ENCODE peak calls at places on chromosomes 5 and 9, in nine cellular contexts. One of them, this sample, is unnamed.

GRCh38 chr5:80035839-80036238 is 691 bp downstream of the THBS4 start:
- DNase-seq in hepatic stellate cell: no peak
- DNase-seq in T follicular helper cell: no peak
- DNase-seq in T-helper 2 cell: no peak
- DNase-seq in iPS-NIHi11: no peak
- DNase-seq in astrocyte of the spinal cord: no peak
- DNase-seq in foreskin melanocyte: no peak
- DNase-seq in stimulated activated naive B cell treated with anti-CD40 and anti-IgM and Interleukin-4, amounts not matched to agents 10 μg/mL and 1 μg/mL and 100 μg/mL, for 72 hours: no peak
- DNase-seq in left ventricle myocardium superior: no peak
- DNase-seq in this sample: no peak

GRCh38 chr9:93254061-93254481 is 70.1 kb downstream of the WNK2 start:
- DNase-seq in stimulated activated naive B cell treated with anti-CD40 and anti-IgM and Interleukin-4, amounts not matched to agents 10 μg/mL and 1 μg/mL and 100 μg/mL, for 72 hours: no peak
- DNase-seq in T follicular helper cell: no peak
- DNase-seq in left ventricle myocardium superior: no peak
- DNase-seq in iPS-NIHi11: no peak
- DNase-seq in foreskin melanocyte: no peak
- DNase-seq in T-helper 2 cell: no peak
- DNase-seq in astrocyte of the spinal cord: no peak
- DNase-seq in hepatic stellate cell: no peak
- DNase-seq in this sample: no peak

GRCh38 chr5:89769975-89770374 is 639.6 kb downstream of the CETN3 start:
- DNase-seq in T-helper 2 cell: no peak
- DNase-seq in iPS-NIHi11: no peak
- DNase-seq in left ventricle myocardium superior: no peak
- DNase-seq in astrocyte of the spinal cord: peak
- DNase-seq in hepatic stellate cell: peak
- DNase-seq in foreskin melanocyte: peak
- DNase-seq in T follicular helper cell: no peak
- DNase-seq in stimulated activated naive B cell treated with anti-CD40 and anti-IgM and Interleukin-4, amounts not matched to agents 10 μg/mL and 1 μg/mL and 100 μg/mL, for 72 hours: no peak
- DNase-seq in this sample: no peak

GRCh38 chr9:115117999-115118470 is at the start of gene TNC:
- DNase-seq in stimulated activated naive B cell treated with anti-CD40 and anti-IgM and Interleukin-4, amounts not matched to agents 10 μg/mL and 1 μg/mL and 100 μg/mL, for 72 hours: no peak
- DNase-seq in astrocyte of the spinal cord: peak
- DNase-seq in T-helper 2 cell: no peak
- DNase-seq in T follicular helper cell: no peak
- DNase-seq in iPS-NIHi11: peak
- DNase-seq in foreskin melanocyte: peak
- DNase-seq in hepatic stellate cell: peak
- DNase-seq in left ventricle myocardium superior: peak
- DNase-seq in this sample: peak

GRCh38 chr5:132253452-132254320 is 3.8 kb upstream of the PDLIM4 start:
- DNase-seq in iPS-NIHi11: no peak
- DNase-seq in T follicular helper cell: no peak
- DNase-seq in foreskin melanocyte: no peak
- DNase-seq in T-helper 2 cell: no peak
- DNase-seq in stimulated activated naive B cell treated with anti-CD40 and anti-IgM and Interleukin-4, amounts not matched to agents 10 μg/mL and 1 μg/mL and 100 μg/mL, for 72 hours: no peak
- DNase-seq in astrocyte of the spinal cord: no peak
- DNase-seq in left ventricle myocardium superior: no peak
- DNase-seq in hepatic stellate cell: no peak
- DNase-seq in this sample: no peak

GRCh38 chr9:137406876-137407589 is 15.9 kb downstream of the EXD3 start:
- DNase-seq in left ventricle myocardium superior: peak
- DNase-seq in stimulated activated naive B cell treated with anti-CD40 and anti-IgM and Interleukin-4, amounts not matched to agents 10 μg/mL and 1 μg/mL and 100 μg/mL, for 72 hours: peak
- DNase-seq in iPS-NIHi11: peak
- DNase-seq in foreskin melanocyte: peak
- DNase-seq in astrocyte of the spinal cord: peak
- DNase-seq in T-helper 2 cell: peak
- DNase-seq in hepatic stellate cell: peak
- DNase-seq in T follicular helper cell: peak
- DNase-seq in this sample: peak

GRCh38 chr9:121220996-121221671 is 19.5 kb upstream of the RAB14 start:
- DNase-seq in T-helper 2 cell: no peak
- DNase-seq in foreskin melanocyte: no peak
- DNase-seq in astrocyte of the spinal cord: no peak
- DNase-seq in hepatic stellate cell: no peak
- DNase-seq in T follicular helper cell: no peak
- DNase-seq in iPS-NIHi11: peak
- DNase-seq in stimulated activated naive B cell treated with anti-CD40 and anti-IgM and Interleukin-4, amounts not matched to agents 10 μg/mL and 1 μg/mL and 100 μg/mL, for 72 hours: no peak
- DNase-seq in left ventricle myocardium superior: no peak
- DNase-seq in this sample: no peak

GRCh38 chr9:120257483-120257882 is 322.5 kb downstream of the CDK5RAP2 start:
- DNase-seq in stimulated activated naive B cell treated with anti-CD40 and anti-IgM and Interleukin-4, amounts not matched to agents 10 μg/mL and 1 μg/mL and 100 μg/mL, for 72 hours: no peak
- DNase-seq in astrocyte of the spinal cord: no peak
- DNase-seq in foreskin melanocyte: no peak
- DNase-seq in T follicular helper cell: no peak
- DNase-seq in hepatic stellate cell: no peak
- DNase-seq in T-helper 2 cell: no peak
- DNase-seq in iPS-NIHi11: no peak
- DNase-seq in left ventricle myocardium superior: no peak
- DNase-seq in this sample: no peak

GRCh38 chr9:85610074-85610855 is 131.5 kb downstream of the AGTPBP1 start:
- DNase-seq in astrocyte of the spinal cord: peak
- DNase-seq in T follicular helper cell: peak
- DNase-seq in stimulated activated naive B cell treated with anti-CD40 and anti-IgM and Interleukin-4, amounts not matched to agents 10 μg/mL and 1 μg/mL and 100 μg/mL, for 72 hours: peak
- DNase-seq in left ventricle myocardium superior: no peak
- DNase-seq in hepatic stellate cell: peak
- DNase-seq in iPS-NIHi11: peak
- DNase-seq in T-helper 2 cell: no peak
- DNase-seq in foreskin melanocyte: peak
- DNase-seq in this sample: peak

GRCh38 chr5:1959231-1959630 is 76.5 kb upstream of the IRX4 start:
- DNase-seq in left ventricle myocardium superior: no peak
- DNase-seq in T-helper 2 cell: no peak
- DNase-seq in astrocyte of the spinal cord: no peak
- DNase-seq in foreskin melanocyte: no peak
- DNase-seq in iPS-NIHi11: no peak
- DNase-seq in hepatic stellate cell: no peak
- DNase-seq in stimulated activated naive B cell treated with anti-CD40 and anti-IgM and Interleukin-4, amounts not matched to agents 10 μg/mL and 1 μg/mL and 100 μg/mL, for 72 hours: no peak
- DNase-seq in T follicular helper cell: no peak
- DNase-seq in this sample: no peak

GRCh38 chr5:150277043-150277442 is 12.5 kb downstream of the CAMK2A start:
- DNase-seq in left ventricle myocardium superior: no peak
- DNase-seq in astrocyte of the spinal cord: no peak
- DNase-seq in T-helper 2 cell: no peak
- DNase-seq in T follicular helper cell: no peak
- DNase-seq in stimulated activated naive B cell treated with anti-CD40 and anti-IgM and Interleukin-4, amounts not matched to agents 10 μg/mL and 1 μg/mL and 100 μg/mL, for 72 hours: no peak
- DNase-seq in iPS-NIHi11: no peak
- DNase-seq in foreskin melanocyte: no peak
- DNase-seq in hepatic stellate cell: no peak
- DNase-seq in this sample: no peak

GRCh38 chr9:134671341-134672113 is 29.9 kb downstream of the COL5A1 start:
- DNase-seq in T-helper 2 cell: no peak
- DNase-seq in T follicular helper cell: no peak
- DNase-seq in left ventricle myocardium superior: peak
- DNase-seq in hepatic stellate cell: no peak
- DNase-seq in astrocyte of the spinal cord: peak
- DNase-seq in iPS-NIHi11: no peak
- DNase-seq in foreskin melanocyte: no peak
- DNase-seq in stimulated activated naive B cell treated with anti-CD40 and anti-IgM and Interleukin-4, amounts not matched to agents 10 μg/mL and 1 μg/mL and 100 μg/mL, for 72 hours: no peak
- DNase-seq in this sample: no peak

GRCh38 chr5:139748505-139748826 is 47.1 kb upstream of the PSD2 start:
- DNase-seq in astrocyte of the spinal cord: no peak
- DNase-seq in T-helper 2 cell: no peak
- DNase-seq in left ventricle myocardium superior: no peak
- DNase-seq in T follicular helper cell: no peak
- DNase-seq in iPS-NIHi11: no peak
- DNase-seq in stimulated activated naive B cell treated with anti-CD40 and anti-IgM and Interleukin-4, amounts not matched to agents 10 μg/mL and 1 μg/mL and 100 μg/mL, for 72 hours: no peak
- DNase-seq in hepatic stellate cell: no peak
- DNase-seq in foreskin melanocyte: no peak
- DNase-seq in this sample: no peak

GRCh38 chr9:125142560-125143376 is 560 bp downstream of the SCAI start:
- DNase-seq in T-helper 2 cell: no peak
- DNase-seq in astrocyte of the spinal cord: no peak
- DNase-seq in iPS-NIHi11: peak
- DNase-seq in foreskin melanocyte: no peak
- DNase-seq in left ventricle myocardium superior: no peak
- DNase-seq in T follicular helper cell: no peak
- DNase-seq in hepatic stellate cell: no peak
- DNase-seq in stimulated activated naive B cell treated with anti-CD40 and anti-IgM and Interleukin-4, amounts not matched to agents 10 μg/mL and 1 μg/mL and 100 μg/mL, for 72 hours: no peak
- DNase-seq in this sample: peak

GRCh38 chr5:168987540-168988300 is 313.2 kb downstream of the SLIT3 start:
- DNase-seq in astrocyte of the spinal cord: peak
- DNase-seq in left ventricle myocardium superior: peak
- DNase-seq in T follicular helper cell: peak
- DNase-seq in foreskin melanocyte: peak
- DNase-seq in iPS-NIHi11: peak
- DNase-seq in stimulated activated naive B cell treated with anti-CD40 and anti-IgM and Interleukin-4, amounts not matched to agents 10 μg/mL and 1 μg/mL and 100 μg/mL, for 72 hours: peak
- DNase-seq in hepatic stellate cell: peak
- DNase-seq in T-helper 2 cell: peak
- DNase-seq in this sample: peak

GRCh38 chr5:76982450-76982849 is 29.6 kb downstream of the CRHBP start:
- DNase-seq in left ventricle myocardium superior: no peak
- DNase-seq in stimulated activated naive B cell treated with anti-CD40 and anti-IgM and Interleukin-4, amounts not matched to agents 10 μg/mL and 1 μg/mL and 100 μg/mL, for 72 hours: no peak
- DNase-seq in hepatic stellate cell: no peak
- DNase-seq in foreskin melanocyte: peak
- DNase-seq in T follicular helper cell: no peak
- DNase-seq in astrocyte of the spinal cord: no peak
- DNase-seq in T-helper 2 cell: no peak
- DNase-seq in iPS-NIHi11: no peak
- DNase-seq in this sample: no peak

GRCh38 chr9:42388146-42388690 is 204.8 kb downstream of the SPATA31A6 start:
- DNase-seq in left ventricle myocardium superior: no peak
- DNase-seq in T-helper 2 cell: no peak
- DNase-seq in astrocyte of the spinal cord: peak
- DNase-seq in T follicular helper cell: no peak
- DNase-seq in hepatic stellate cell: peak
- DNase-seq in iPS-NIHi11: peak
- DNase-seq in stimulated activated naive B cell treated with anti-CD40 and anti-IgM and Interleukin-4, amounts not matched to agents 10 μg/mL and 1 μg/mL and 100 μg/mL, for 72 hours: no peak
- DNase-seq in foreskin melanocyte: no peak
- DNase-seq in this sample: no peak

GRCh38 chr9:100322954-100323536 is 29.7 kb downstream of the TEX10 start:
- DNase-seq in T-helper 2 cell: peak
- DNase-seq in hepatic stellate cell: no peak
- DNase-seq in iPS-NIHi11: peak
- DNase-seq in foreskin melanocyte: peak
- DNase-seq in astrocyte of the spinal cord: peak
- DNase-seq in stimulated activated naive B cell treated with anti-CD40 and anti-IgM and Interleukin-4, amounts not matched to agents 10 μg/mL and 1 μg/mL and 100 μg/mL, for 72 hours: no peak
- DNase-seq in T follicular helper cell: no peak
- DNase-seq in left ventricle myocardium superior: no peak
- DNase-seq in this sample: peak

GRCh38 chr9:99299214-99300102 is 77.4 kb downstream of the SEC61B start:
- DNase-seq in iPS-NIHi11: no peak
- DNase-seq in foreskin melanocyte: peak
- DNase-seq in left ventricle myocardium superior: no peak
- DNase-seq in hepatic stellate cell: peak
- DNase-seq in T follicular helper cell: no peak
- DNase-seq in astrocyte of the spinal cord: peak
- DNase-seq in T-helper 2 cell: no peak
- DNase-seq in stimulated activated naive B cell treated with anti-CD40 and anti-IgM and Interleukin-4, amounts not matched to agents 10 μg/mL and 1 μg/mL and 100 μg/mL, for 72 hours: no peak
- DNase-seq in this sample: no peak

GRCh38 chr9:14993061-14993800 is 83.0 kb upstream of the FREM1 start:
- DNase-seq in foreskin melanocyte: peak
- DNase-seq in T follicular helper cell: peak
- DNase-seq in T-helper 2 cell: peak
- DNase-seq in stimulated activated naive B cell treated with anti-CD40 and anti-IgM and Interleukin-4, amounts not matched to agents 10 μg/mL and 1 μg/mL and 100 μg/mL, for 72 hours: no peak
- DNase-seq in left ventricle myocardium superior: peak
- DNase-seq in iPS-NIHi11: peak
- DNase-seq in hepatic stellate cell: peak
- DNase-seq in astrocyte of the spinal cord: peak
- DNase-seq in this sample: peak

GRCh38 chr9:125513634-125514413 is 193.2 kb downstream of the MAPKAP1 start:
- DNase-seq in T-helper 2 cell: no peak
- DNase-seq in astrocyte of the spinal cord: peak
- DNase-seq in left ventricle myocardium superior: peak
- DNase-seq in iPS-NIHi11: no peak
- DNase-seq in T follicular helper cell: no peak
- DNase-seq in stimulated activated naive B cell treated with anti-CD40 and anti-IgM and Interleukin-4, amounts not matched to agents 10 μg/mL and 1 μg/mL and 100 μg/mL, for 72 hours: no peak
- DNase-seq in hepatic stellate cell: peak
- DNase-seq in foreskin melanocyte: no peak
- DNase-seq in this sample: no peak

GRCh38 chr5:172559004-172559932 is 81.8 kb upstream of the NEURL1B start:
- DNase-seq in foreskin melanocyte: no peak
- DNase-seq in astrocyte of the spinal cord: peak
- DNase-seq in stimulated activated naive B cell treated with anti-CD40 and anti-IgM and Interleukin-4, amounts not matched to agents 10 μg/mL and 1 μg/mL and 100 μg/mL, for 72 hours: no peak
- DNase-seq in T-helper 2 cell: no peak
- DNase-seq in left ventricle myocardium superior: peak
- DNase-seq in iPS-NIHi11: no peak
- DNase-seq in hepatic stellate cell: peak
- DNase-seq in T follicular helper cell: no peak
- DNase-seq in this sample: no peak

GRCh38 chr9:122291458-122291857 is 26.8 kb downstream of the MRRF start:
- DNase-seq in astrocyte of the spinal cord: no peak
- DNase-seq in T follicular helper cell: no peak
- DNase-seq in hepatic stellate cell: no peak
- DNase-seq in left ventricle myocardium superior: no peak
- DNase-seq in foreskin melanocyte: no peak
- DNase-seq in stimulated activated naive B cell treated with anti-CD40 and anti-IgM and Interleukin-4, amounts not matched to agents 10 μg/mL and 1 μg/mL and 100 μg/mL, for 72 hours: no peak
- DNase-seq in iPS-NIHi11: no peak
- DNase-seq in T-helper 2 cell: no peak
- DNase-seq in this sample: no peak

GRCh38 chr5:53027913-53028312 is 38.8 kb downstream of the ITGA2 start:
- DNase-seq in astrocyte of the spinal cord: peak
- DNase-seq in foreskin melanocyte: no peak
- DNase-seq in left ventricle myocardium superior: no peak
- DNase-seq in stimulated activated naive B cell treated with anti-CD40 and anti-IgM and Interleukin-4, amounts not matched to agents 10 μg/mL and 1 μg/mL and 100 μg/mL, for 72 hours: no peak
- DNase-seq in hepatic stellate cell: no peak
- DNase-seq in iPS-NIHi11: no peak
- DNase-seq in T follicular helper cell: no peak
- DNase-seq in T-helper 2 cell: no peak
- DNase-seq in this sample: no peak

GRCh38 chr9:76644171-76644570 is 120.1 kb upstream of the PCA3 start:
- DNase-seq in hepatic stellate cell: no peak
- DNase-seq in T-helper 2 cell: no peak
- DNase-seq in left ventricle myocardium superior: no peak
- DNase-seq in iPS-NIHi11: no peak
- DNase-seq in T follicular helper cell: no peak
- DNase-seq in stimulated activated naive B cell treated with anti-CD40 and anti-IgM and Interleukin-4, amounts not matched to agents 10 μg/mL and 1 μg/mL and 100 μg/mL, for 72 hours: no peak
- DNase-seq in astrocyte of the spinal cord: no peak
- DNase-seq in foreskin melanocyte: no peak
- DNase-seq in this sample: no peak

GRCh38 chr9:107813287-107813686 is 323.7 kb upstream of the KLF4 start:
- DNase-seq in astrocyte of the spinal cord: no peak
- DNase-seq in iPS-NIHi11: no peak
- DNase-seq in T follicular helper cell: no peak
- DNase-seq in hepatic stellate cell: no peak
- DNase-seq in left ventricle myocardium superior: no peak
- DNase-seq in foreskin melanocyte: no peak
- DNase-seq in T-helper 2 cell: no peak
- DNase-seq in stimulated activated naive B cell treated with anti-CD40 and anti-IgM and Interleukin-4, amounts not matched to agents 10 μg/mL and 1 μg/mL and 100 μg/mL, for 72 hours: no peak
- DNase-seq in this sample: no peak

GRCh38 chr5:31149072-31149471 is 44.4 kb upstream of the CDH6 start:
- DNase-seq in T follicular helper cell: no peak
- DNase-seq in hepatic stellate cell: no peak
- DNase-seq in left ventricle myocardium superior: no peak
- DNase-seq in iPS-NIHi11: no peak
- DNase-seq in astrocyte of the spinal cord: peak
- DNase-seq in stimulated activated naive B cell treated with anti-CD40 and anti-IgM and Interleukin-4, amounts not matched to agents 10 μg/mL and 1 μg/mL and 100 μg/mL, for 72 hours: no peak
- DNase-seq in foreskin melanocyte: no peak
- DNase-seq in T-helper 2 cell: no peak
- DNase-seq in this sample: no peak

GRCh38 chr5:169394371-169394770 is 93.4 kb upstream of the SLIT3 start:
- DNase-seq in foreskin melanocyte: no peak
- DNase-seq in astrocyte of the spinal cord: no peak
- DNase-seq in hepatic stellate cell: no peak
- DNase-seq in T-helper 2 cell: no peak
- DNase-seq in iPS-NIHi11: no peak
- DNase-seq in T follicular helper cell: no peak
- DNase-seq in stimulated activated naive B cell treated with anti-CD40 and anti-IgM and Interleukin-4, amounts not matched to agents 10 μg/mL and 1 μg/mL and 100 μg/mL, for 72 hours: no peak
- DNase-seq in left ventricle myocardium superior: no peak
- DNase-seq in this sample: no peak

GRCh38 chr9:125965421-125965820 is 218.2 kb downstream of the PBX3 start:
- DNase-seq in T-helper 2 cell: no peak
- DNase-seq in T follicular helper cell: no peak
- DNase-seq in stimulated activated naive B cell treated with anti-CD40 and anti-IgM and Interleukin-4, amounts not matched to agents 10 μg/mL and 1 μg/mL and 100 μg/mL, for 72 hours: no peak
- DNase-seq in hepatic stellate cell: no peak
- DNase-seq in foreskin melanocyte: no peak
- DNase-seq in astrocyte of the spinal cord: no peak
- DNase-seq in iPS-NIHi11: no peak
- DNase-seq in left ventricle myocardium superior: no peak
- DNase-seq in this sample: no peak

GRCh38 chr5:142630927-142631539 is 54.9 kb downstream of the FGF1 start:
- DNase-seq in left ventricle myocardium superior: no peak
- DNase-seq in hepatic stellate cell: no peak
- DNase-seq in stimulated activated naive B cell treated with anti-CD40 and anti-IgM and Interleukin-4, amounts not matched to agents 10 μg/mL and 1 μg/mL and 100 μg/mL, for 72 hours: no peak
- DNase-seq in T follicular helper cell: no peak
- DNase-seq in astrocyte of the spinal cord: no peak
- DNase-seq in T-helper 2 cell: no peak
- DNase-seq in foreskin melanocyte: peak
- DNase-seq in iPS-NIHi11: no peak
- DNase-seq in this sample: no peak

GRCh38 chr5:80707645-80708044 is 52.9 kb upstream of the DHFR start:
- DNase-seq in T follicular helper cell: no peak
- DNase-seq in foreskin melanocyte: no peak
- DNase-seq in astrocyte of the spinal cord: no peak
- DNase-seq in left ventricle myocardium superior: no peak
- DNase-seq in T-helper 2 cell: no peak
- DNase-seq in hepatic stellate cell: peak
- DNase-seq in iPS-NIHi11: no peak
- DNase-seq in stimulated activated naive B cell treated with anti-CD40 and anti-IgM and Interleukin-4, amounts not matched to agents 10 μg/mL and 1 μg/mL and 100 μg/mL, for 72 hours: no peak
- DNase-seq in this sample: no peak

This sample was measured in neural crest cell.